ENCODE peak calls at places on chromosome 22, in eight cellular contexts. One of them, this sample, is unnamed.

GRCh38 chr22:27349456-27349855 is 452.1 kb downstream of the MN1 start:
- DNase-seq in small intestine: no peak
- DNase-seq in progenitor cell of endocrine pancreas: no peak
- DNase-seq in left cardiac atrium: no peak
- DNase-seq in mammary epithelial cell: no peak
- DNase-seq in stimulated activated CD4-positive, alpha-beta T cell treated with anti-CD3 and anti-CD28 coated beads, Interleukin-1b, Interleukin-23, amount 100 ng/mL, for 1 hour: no peak
- DNase-seq in substantia nigra: no peak
- DNase-seq in NCI-H1092: no peak
- DNase-seq in this sample: no peak

GRCh38 chr22:16917144-16918003 is 90.6 kb downstream of the GAB4 start:
- DNase-seq in NCI-H1092: peak; percentile 75
- DNase-seq in substantia nigra: no peak
- DNase-seq in progenitor cell of endocrine pancreas: peak; percentile 46
- DNase-seq in left cardiac atrium: peak; percentile 66
- DNase-seq in small intestine: peak; percentile 29
- DNase-seq in mammary epithelial cell: peak; percentile 31
- DNase-seq in stimulated activated CD4-positive, alpha-beta T cell treated with anti-CD3 and anti-CD28 coated beads, Interleukin-1b, Interleukin-23, amount 100 ng/mL, for 1 hour: peak; percentile 2
- DNase-seq in this sample: peak; percentile 77

GRCh38 chr22:20439928-20440575 is 2.4 kb upstream of the SCARF2 start:
- DNase-seq in NCI-H1092: no peak
- DNase-seq in mammary epithelial cell: no peak
- DNase-seq in small intestine: no peak
- DNase-seq in stimulated activated CD4-positive, alpha-beta T cell treated with anti-CD3 and anti-CD28 coated beads, Interleukin-1b, Interleukin-23, amount 100 ng/mL, for 1 hour: no peak
- DNase-seq in substantia nigra: no peak
- DNase-seq in progenitor cell of endocrine pancreas: no peak
- DNase-seq in left cardiac atrium: peak; percentile 11
- DNase-seq in this sample: no peak

GRCh38 chr22:35349704-35350538 is 31.0 kb upstream of the HMOX1 start:
- DNase-seq in mammary epithelial cell: no peak
- DNase-seq in progenitor cell of endocrine pancreas: no peak
- DNase-seq in stimulated activated CD4-positive, alpha-beta T cell treated with anti-CD3 and anti-CD28 coated beads, Interleukin-1b, Interleukin-23, amount 100 ng/mL, for 1 hour: no peak
- DNase-seq in NCI-H1092: peak; percentile 44
- DNase-seq in small intestine: no peak
- DNase-seq in left cardiac atrium: no peak
- DNase-seq in substantia nigra: no peak
- DNase-seq in this sample: peak; percentile 69

GRCh38 chr22:27435839-27436581 is 365.5 kb downstream of the MN1 start:
- DNase-seq in small intestine: no peak
- DNase-seq in stimulated activated CD4-positive, alpha-beta T cell treated with anti-CD3 and anti-CD28 coated beads, Interleukin-1b, Interleukin-23, amount 100 ng/mL, for 1 hour: no peak
- DNase-seq in progenitor cell of endocrine pancreas: no peak
- DNase-seq in NCI-H1092: peak; percentile 15
- DNase-seq in left cardiac atrium: peak; percentile 73
- DNase-seq in mammary epithelial cell: no peak
- DNase-seq in substantia nigra: no peak
- DNase-seq in this sample: peak; percentile 62

GRCh38 chr22:27879923-27880322 is 39.1 kb downstream of the PITPNB start:
- DNase-seq in NCI-H1092: peak; percentile 8
- DNase-seq in stimulated activated CD4-positive, alpha-beta T cell treated with anti-CD3 and anti-CD28 coated beads, Interleukin-1b, Interleukin-23, amount 100 ng/mL, for 1 hour: no peak
- DNase-seq in progenitor cell of endocrine pancreas: no peak
- DNase-seq in substantia nigra: no peak
- DNase-seq in small intestine: no peak
- DNase-seq in left cardiac atrium: no peak
- DNase-seq in mammary epithelial cell: peak; percentile 30
- DNase-seq in this sample: peak; percentile 50

GRCh38 chr22:26086359-26086758 is 82.9 kb upstream of the SEZ6L start:
- DNase-seq in NCI-H1092: peak; percentile 36
- DNase-seq in small intestine: no peak
- DNase-seq in substantia nigra: no peak
- DNase-seq in left cardiac atrium: no peak
- DNase-seq in stimulated activated CD4-positive, alpha-beta T cell treated with anti-CD3 and anti-CD28 coated beads, Interleukin-1b, Interleukin-23, amount 100 ng/mL, for 1 hour: no peak
- DNase-seq in mammary epithelial cell: no peak
- DNase-seq in progenitor cell of endocrine pancreas: no peak
- DNase-seq in this sample: no peak

GRCh38 chr22:40156001-40156516 is 21.7 kb upstream of the TNRC6B start:
- DNase-seq in substantia nigra: no peak
- DNase-seq in stimulated activated CD4-positive, alpha-beta T cell treated with anti-CD3 and anti-CD28 coated beads, Interleukin-1b, Interleukin-23, amount 100 ng/mL, for 1 hour: no peak
- DNase-seq in progenitor cell of endocrine pancreas: no peak
- DNase-seq in NCI-H1092: peak; percentile 18
- DNase-seq in mammary epithelial cell: peak; percentile 82
- DNase-seq in small intestine: peak; percentile 85
- DNase-seq in left cardiac atrium: no peak
- DNase-seq in this sample: peak; percentile 77

GRCh38 chr22:48832592-48832991 is 995.1 kb downstream of the BRD1 start:
- DNase-seq in small intestine: no peak
- DNase-seq in left cardiac atrium: no peak
- DNase-seq in progenitor cell of endocrine pancreas: no peak
- DNase-seq in mammary epithelial cell: no peak
- DNase-seq in stimulated activated CD4-positive, alpha-beta T cell treated with anti-CD3 and anti-CD28 coated beads, Interleukin-1b, Interleukin-23, amount 100 ng/mL, for 1 hour: no peak
- DNase-seq in substantia nigra: no peak
- DNase-seq in NCI-H1092: no peak
- DNase-seq in this sample: no peak

GRCh38 chr22:36454916-36455570 is 26.4 kb downstream of the TXN2 start:
- DNase-seq in NCI-H1092: peak; percentile 90
- DNase-seq in progenitor cell of endocrine pancreas: peak; percentile 94
- DNase-seq in left cardiac atrium: peak; percentile 94
- DNase-seq in mammary epithelial cell: peak; percentile 69
- DNase-seq in substantia nigra: peak; percentile 14
- DNase-seq in stimulated activated CD4-positive, alpha-beta T cell treated with anti-CD3 and anti-CD28 coated beads, Interleukin-1b, Interleukin-23, amount 100 ng/mL, for 1 hour: peak; percentile 95
- DNase-seq in small intestine: peak; percentile 94
- DNase-seq in this sample: peak; percentile 98

GRCh38 chr22:20418211-20418788 is 19.3 kb downstream of the SCARF2 start:
- DNase-seq in stimulated activated CD4-positive, alpha-beta T cell treated with anti-CD3 and anti-CD28 coated beads, Interleukin-1b, Interleukin-23, amount 100 ng/mL, for 1 hour: peak; percentile 50
- DNase-seq in substantia nigra: peak; percentile 17
- DNase-seq in mammary epithelial cell: peak; percentile 49
- DNase-seq in NCI-H1092: peak; percentile 53
- DNase-seq in progenitor cell of endocrine pancreas: peak; percentile 55
- DNase-seq in small intestine: peak; percentile 64
- DNase-seq in left cardiac atrium: peak; percentile 89
- DNase-seq in this sample: peak; percentile 90

GRCh38 chr22:38296372-38296771 is 20.9 kb downstream of the CSNK1E start:
- DNase-seq in small intestine: no peak
- DNase-seq in NCI-H1092: no peak
- DNase-seq in mammary epithelial cell: peak; percentile 52
- DNase-seq in substantia nigra: no peak
- DNase-seq in stimulated activated CD4-positive, alpha-beta T cell treated with anti-CD3 and anti-CD28 coated beads, Interleukin-1b, Interleukin-23, amount 100 ng/mL, for 1 hour: no peak
- DNase-seq in left cardiac atrium: no peak
- DNase-seq in progenitor cell of endocrine pancreas: no peak
- DNase-seq in this sample: no peak

GRCh38 chr22:21760640-21761039 is 25.0 kb upstream of the YPEL1 start:
- DNase-seq in progenitor cell of endocrine pancreas: no peak
- DNase-seq in mammary epithelial cell: peak; percentile 52
- DNase-seq in substantia nigra: no peak
- DNase-seq in NCI-H1092: no peak
- DNase-seq in small intestine: no peak
- DNase-seq in left cardiac atrium: no peak
- DNase-seq in stimulated activated CD4-positive, alpha-beta T cell treated with anti-CD3 and anti-CD28 coated beads, Interleukin-1b, Interleukin-23, amount 100 ng/mL, for 1 hour: no peak
- DNase-seq in this sample: no peak

GRCh38 chr22:26679003-26679629 is 21.7 kb downstream of the MIAT start:
- DNase-seq in mammary epithelial cell: peak; percentile 54
- DNase-seq in stimulated activated CD4-positive, alpha-beta T cell treated with anti-CD3 and anti-CD28 coated beads, Interleukin-1b, Interleukin-23, amount 100 ng/mL, for 1 hour: peak; percentile 28
- DNase-seq in NCI-H1092: peak; percentile 55
- DNase-seq in left cardiac atrium: peak; percentile 69
- DNase-seq in progenitor cell of endocrine pancreas: peak; percentile 73
- DNase-seq in substantia nigra: no peak
- DNase-seq in small intestine: peak; percentile 67
- DNase-seq in this sample: peak; percentile 81

This sample was measured in hepatocyte.